ENCODE peak calls at places on chromosomes 13 and 19, in four cellular contexts. F, K, Q and Y are unnamed samples.

GRCh38 chr19:14432817-14433453 is at the start of gene PKN1:
- DNase-seq in Q (no peak), F (no peak), K (no peak), Y (no peak)

GRCh38 chr19:50669319-50670101 is 20.3 kb downstream of the C19orf81 start:
- DNase-seq in Q (no peak), F (peak; percentile 20), K (no peak), Y (peak; percentile 34)

GRCh38 chr19:53906211-53907192 is 2.6 kb upstream of the CACNG7 start:
- DNase-seq in Q (no peak), F (peak; percentile 24), K (peak; percentile 24), Y (peak; percentile 13)

GRCh38 chr13:71218960-71219359 is 648.0 kb downstream of the DACH1 start:
- DNase-seq in F (no peak), K (peak; percentile 17), Q (no peak), Y (peak; percentile 19)

GRCh38 chr13:73708393-73708985 is 425.7 kb downstream of the KLF12 start:
- DNase-seq in K (peak; percentile 83), F (peak; percentile 68), Q (peak; percentile 15), Y (peak; percentile 87)

GRCh38 chr19:17755977-17756670 is 4.8 kb downstream of the FCHO1 start:
- DNase-seq in F (no peak), Q (no peak), K (peak; percentile 37), Y (peak; percentile 80)

GRCh38 chr13:59531571-59532091 is 632.1 kb downstream of the DIAPH3 start:
- DNase-seq in Q (no peak), F (peak; percentile 75), K (peak; percentile 80), Y (peak; percentile 85)

GRCh38 chr13:37319041-37319443 is 213.6 kb upstream of the CSNK1A1L start:
- DNase-seq in F (no peak), Q (no peak), K (no peak), Y (no peak)

GRCh38 chr19:22607653-22608430 is 26.3 kb upstream of the ZNF492 start:
- DNase-seq in F (no peak), Q (no peak), K (no peak), Y (no peak)

GRCh38 chr13:64127192-64127591 is 2711.5 kb upstream of the PCDH20 start:
- DNase-seq in K (no peak), Q (no peak), F (no peak), Y (no peak)

GRCh38 chr19:16067205-16067938 is 8.9 kb upstream of the TPM4 start:
- DNase-seq in Q (no peak), F (no peak), K (peak; percentile 96), Y (peak; percentile 85)

GRCh38 chr13:53821632-53822031 is 793.0 kb downstream of the OLFM4 start:
- DNase-seq in Q (no peak), F (no peak), K (no peak), Y (no peak)

GRCh38 chr13:46648166-46648607 is 95.2 kb downstream of the LRCH1 start:
- DNase-seq in F (no peak), Q (no peak), K (peak; percentile 34), Y (peak; percentile 62)

GRCh38 chr19:390386-391198 is 18.4 kb downstream of the C2CD4C start:
- DNase-seq in F (no peak), K (no peak), Q (no peak), Y (no peak)

GRCh38 chr13:21234537-21234936 is 58.1 kb downstream of the MRPL57 start:
- DNase-seq in K (no peak), Q (no peak), F (no peak), Y (no peak)

GRCh38 chr13:113109151-113110047 is 3.8 kb downstream of the F7 start:
- DNase-seq in F (no peak), K (no peak), Q (no peak), Y (no peak)

GRCh38 chr19:50417850-50418185 is 920 bp upstream of the SPIB start:
- DNase-seq in F (no peak), K (no peak), Q (no peak), Y (no peak)

GRCh38 chr13:57424379-57424778 is 207.2 kb upstream of the PCDH17 start:
- DNase-seq in F (no peak), K (no peak), Q (no peak), Y (no peak)

GRCh38 chr13:36282818-36283432 is 14.7 kb downstream of the CCDC169 start:
- DNase-seq in F (no peak), Q (no peak), K (peak; percentile 55), Y (peak; percentile 65)

GRCh38 chr13:48235100-48235813 is 2.3 kb downstream of the ITM2B start:
- DNase-seq in K (peak; percentile 66), F (no peak), Q (no peak), Y (peak; percentile 54)

GRCh38 chr19:14383556-14383897 is 2.3 kb downstream of the ADGRE5 start:
- DNase-seq in Q (no peak), F (no peak), K (no peak), Y (no peak)

GRCh38 chr13:21229241-21230024 is 53.0 kb downstream of the MRPL57 start:
- DNase-seq in K (no peak), F (no peak), Q (no peak), Y (no peak)

GRCh38 chr13:30276178-30276577 is 31.2 kb downstream of the KATNAL1 start:
- DNase-seq in K (no peak), Q (no peak), F (no peak), Y (no peak)

GRCh38 chr19:17445526-17446165 is 2.8 kb downstream of the TMEM221 start:
- DNase-seq in K (no peak), F (no peak), Q (no peak), Y (no peak)

GRCh38 chr13:25528266-25528665 is 156.5 kb downstream of the ATP8A2 start:
- DNase-seq in Q (no peak), K (no peak), F (no peak), Y (no peak)

GRCh38 chr13:99384468-99384867 is 77.3 kb upstream of the GPR183 start:
- DNase-seq in K (no peak), F (no peak), Q (no peak), Y (no peak)

GRCh38 chr19:4358709-4359626 is 15.6 kb downstream of the MPND start:
- DNase-seq in K (no peak), F (no peak), Q (no peak), Y (no peak)

GRCh38 chr19:49427855-49428546 is 2.8 kb downstream of the GFY start:
- DNase-seq in Q (no peak), K (no peak), F (no peak), Y (no peak)

GRCh38 chr19:845707-846481 is 5.1 kb downstream of the PRTN3 start:
- DNase-seq in F (no peak), K (no peak), Q (no peak), Y (no peak)

GRCh38 chr19:55406869-55407624 is 541 bp downstream of the UBE2S start:
- DNase-seq in Q (no peak), K (peak; percentile 43), F (no peak), Y (peak; percentile 48)

GRCh38 chr13:99033814-99034213 is 56.0 kb upstream of the DOCK9 start:
- DNase-seq in Q (no peak), F (no peak), K (peak; percentile 42), Y (peak; percentile 65)

GRCh38 chr19:31515931-31516330 is 166.7 kb upstream of the TSHZ3 start:
- DNase-seq in K (no peak), F (no peak), Q (no peak), Y (peak; percentile 23)

GRCh38 chr19:10776900-10777650 is 58.9 kb downstream of the TMED1 start:
- DNase-seq in F (no peak), Q (no peak), K (no peak), Y (no peak)

GRCh38 chr19:46979103-46979769 is 40.4 kb upstream of the NPAS1 start:
- DNase-seq in Q (no peak), F (no peak), K (peak; percentile 29), Y (no peak)
- TF ChIP-seq CTCF in Q (no peak), F (no peak), K (no peak), Y (peak; percentile 4)

GRCh38 chr13:27917121-27917947 is 2.5 kb upstream of the PDX1 start:
- DNase-seq in F (no peak), Q (no peak), K (no peak), Y (no peak)
- H3K4me3 ChIP-seq in F (no peak overlapping the region), Q (peak overlapping the region; percentile 57), K (no peak overlapping the region), Y (no peak overlapping the region)

DNA sequence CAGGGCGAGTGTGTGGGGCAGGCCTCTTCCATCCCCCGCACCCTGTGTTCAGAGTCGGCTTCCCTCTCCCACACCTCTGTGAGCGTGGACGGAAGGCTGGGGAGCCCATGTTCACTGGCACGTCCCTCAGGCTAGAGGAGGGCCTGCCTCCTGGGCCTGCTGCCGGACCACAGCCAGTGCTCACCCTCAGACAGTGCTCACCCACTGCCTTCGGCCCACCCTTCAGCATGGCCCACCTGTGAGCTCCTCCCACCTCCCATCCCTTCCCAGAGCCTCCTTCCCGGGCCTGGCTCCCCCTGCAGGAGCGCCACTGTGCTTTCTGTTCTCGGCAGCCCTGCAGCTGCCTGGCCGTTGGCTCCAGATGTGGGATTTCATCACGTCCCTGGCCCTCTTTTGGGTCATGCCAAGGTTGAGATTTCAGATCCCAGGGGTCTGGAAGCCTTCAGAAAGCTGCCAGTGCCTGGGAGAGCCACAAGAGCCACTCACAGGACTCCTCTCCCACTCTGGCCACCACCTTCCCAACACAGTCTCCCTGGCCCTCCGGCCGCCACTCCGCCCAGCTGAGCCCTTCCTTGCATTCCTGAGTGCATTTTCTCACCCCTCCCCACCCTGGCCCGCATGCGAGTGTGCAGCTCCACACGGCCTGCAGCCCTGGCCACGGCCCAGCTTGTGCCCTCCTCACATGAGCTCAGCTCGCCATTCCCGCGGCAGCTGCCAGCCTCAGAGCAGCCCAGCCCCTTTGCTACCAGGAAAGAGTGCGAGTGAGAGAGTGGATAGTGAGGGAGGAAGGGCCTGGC is 25.3 kb downstream of the CAPN12 start:
- DNase-seq in F (no peak), Q (no peak), K (no peak), Y (peak; percentile 31)
- TF ChIP-seq CTCF in F (peak; percentile 24), Q (no peak), K (peak; percentile 61), Y (peak; percentile 58)

GRCh38 chr19:35642798-35643254 is 1.3 kb downstream of the ETV2 start:
- DNase-seq in K (no peak), F (no peak), Q (no peak), Y (no peak)
- H3K4me3 ChIP-seq in K (peak overlapping the region; percentile 55), F (peak overlapping the region; percentile 67), Q (peak overlapping the region; percentile 79), Y (peak overlapping the region; percentile 68)